ENCODE peak calls at places on chromosomes 6 and 20, in six cellular contexts. O is NCI-H2081; D is fibroblast of the conjunctiva; L is activated CD4-positive, alpha-beta T cell treated with anti-CD3 and anti-CD28 coated beads, Interleukin-2, amount 50 U/mL, for 1 hour; J is Daoy; B is naive thymus-derived CD8-positive, alpha-beta T cell. Z is an unnamed sample.

GRCh38 chr6:1247058-1247457 is 64.8 kb upstream of the FOXQ1 start:
- DNase-seq in B (no peak), L (no peak), J (no peak), D (no peak), O (no peak), Z (no peak)

GRCh38 chr20:44800398-44801046 is 9.8 kb downstream of the RIMS4 start:
- DNase-seq in L (no peak), O (no peak), D (no peak), B (no peak), J (no peak), Z (no peak)

GRCh38 chr6:56223995-56224394 is 23.4 kb downstream of the COL21A1 start:
- DNase-seq in D (no peak), O (no peak), B (no peak), L (no peak), J (peak), Z (no peak)

GRCh38 chr6:4550227-4550597 is 226.0 kb upstream of the CDYL start:
- DNase-seq in B (no peak), O (no peak), D (no peak), J (no peak), L (no peak), Z (no peak)

GRCh38 chr6:134826889-134827737 is 122.8 kb downstream of the ALDH8A1 start:
- DNase-seq in L (no peak), B (no peak), D (peak), O (no peak), J (peak), Z (no peak)

GRCh38 chr6:42025066-42025789 is 25.1 kb upstream of the TAF8 start:
- DNase-seq in O (no peak), J (no peak), L (no peak), D (no peak), B (no peak), Z (no peak)

GRCh38 chr6:106199998-106200397 is 113.9 kb downstream of the PRDM1 start:
- DNase-seq in J (peak), B (no peak), D (no peak), O (no peak), L (no peak), Z (no peak)

GRCh38 chr20:45343867-45344721 is 4.1 kb downstream of the SDC4 start:
- DNase-seq in O (no peak), D (peak), L (no peak), B (no peak), J (peak), Z (peak)

GRCh38 chr6:157429248-157429647 is 48.3 kb downstream of the ZDHHC14 start:
- DNase-seq in L (no peak), B (no peak), O (no peak), J (no peak), D (no peak), Z (no peak)

GRCh38 chr6:148521158-148521557 is 178.5 kb downstream of the SASH1 start:
- DNase-seq in J (no peak), B (no peak), L (no peak), O (no peak), D (no peak), Z (no peak)

GRCh38 chr20:9068896-9069663 is at the start of gene PLCB4:
- DNase-seq in B (no peak), J (peak), L (no peak), O (peak), D (no peak), Z (no peak)

GRCh38 chr6:19781269-19781668 is 55.9 kb upstream of the ID4 start:
- DNase-seq in B (no peak), L (no peak), D (no peak), J (no peak), O (no peak), Z (no peak)

GRCh38 chr6:30893666-30894065 is 9.3 kb downstream of the DDR1 start:
- DNase-seq in O (no peak), L (no peak), J (no peak), D (no peak), B (no peak), Z (no peak)

GRCh38 chr20:46724343-46724959 is 15.0 kb downstream of the SLC2A10 start:
- DNase-seq in L (no peak), B (no peak), O (no peak), D (no peak), J (no peak), Z (no peak)

GRCh38 chr20:6590891-6591679 is 176.4 kb upstream of the BMP2 start:
- DNase-seq in O (no peak), D (peak), B (no peak), J (peak), L (no peak), Z (no peak)

GRCh38 chr6:121645100-121645745 is 209.8 kb downstream of the GJA1 start:
- DNase-seq in L (no peak), B (no peak), D (no peak), J (peak), O (no peak), Z (no peak)

GRCh38 chr20:5680227-5680626 is 70.0 kb upstream of the SHLD1 start:
- DNase-seq in J (no peak), D (no peak), B (no peak), O (no peak), L (no peak), Z (no peak)

GRCh38 chr20:48080583-48080982 is 295.3 kb upstream of the SULF2 start:
- DNase-seq in L (no peak), O (no peak), B (no peak), J (no peak), D (no peak), Z (no peak)

GRCh38 chr20:54111460-54111859 is 41.1 kb upstream of the BCAS1 start:
- DNase-seq in D (no peak), L (no peak), O (no peak), B (no peak), J (no peak), Z (no peak)

GRCh38 chr20:38460040-38460623 is 12.5 kb upstream of the RALGAPB start:
- DNase-seq in D (peak), J (peak), B (no peak), L (no peak), O (peak), Z (no peak)

GRCh38 chr6:12233693-12234551 is 56.2 kb upstream of the EDN1 start:
- DNase-seq in D (peak), O (peak), B (no peak), L (peak), J (peak), Z (peak)

GRCh38 chr20:45060341-45060740 is 40.6 kb downstream of the KCNS1 start:
- DNase-seq in J (no peak), O (no peak), B (no peak), D (no peak), L (no peak), Z (no peak)

GRCh38 chr6:52876056-52876787 is 33.3 kb downstream of the GSTA3 start:
- DNase-seq in O (no peak), J (no peak), D (no peak), L (no peak), B (no peak), Z (no peak)

GRCh38 chr6:128079026-128079425 is 178.2 kb upstream of the THEMIS start:
- DNase-seq in J (no peak), O (no peak), B (no peak), D (no peak), L (no peak), Z (no peak)

GRCh38 chr20:45322952-45323383 is 14.9 kb upstream of the MATN4 start:
- DNase-seq in O (no peak), L (no peak), D (no peak), B (no peak), J (peak), Z (no peak)

GRCh38 chr6:98547151-98547550 is 287.2 kb upstream of the POU3F2 start:
- DNase-seq in D (no peak), L (no peak), B (no peak), O (no peak), J (no peak), Z (no peak)

Z was measured in activated CD4-positive, alpha-beta memory T cell treated with anti-CD3 and anti-CD28 coated beads for 36 hours.